ENCODE peak calls at places on chromosomes 1 and 21, in seven cellular contexts. U, R, D, Y, M, F and P are unnamed samples.

GRCh38 chr1:55334140-55334539 is 119.0 kb upstream of the USP24 start:
- DNase-seq in U (no peak), F (no peak), D (no peak), R (no peak), M (no peak), Y (no peak), P (no peak)

GRCh38 chr1:9573723-9574122 is 15.0 kb upstream of the TMEM201 start:
- DNase-seq in F (no peak), Y (peak; percentile 20), R (no peak), D (no peak), M (peak; percentile 23), U (no peak), P (no peak)

GRCh38 chr1:211703812-211704566 is 28.6 kb upstream of the NEK2 start:
- DNase-seq in F (no peak), U (peak; percentile 84), D (no peak), M (no peak), Y (peak; percentile 18), R (peak; percentile 84), P (no peak)

GRCh38 chr1:79074975-79075374 is 68.4 kb upstream of the ADGRL4 start:
- DNase-seq in R (no peak), Y (no peak), U (no peak), M (no peak), D (no peak), F (no peak), P (no peak)

GRCh38 chr21:35045539-35046222 is 3.4 kb downstream of the RUNX1 start:
- DNase-seq in M (peak; percentile 72), R (no peak), Y (no peak), D (no peak), U (no peak), F (no peak), P (no peak)

GRCh38 chr1:187413770-187414169 is 585.0 kb downstream of the PLA2G4A start:
- DNase-seq in F (no peak), R (peak; percentile 45), M (no peak), U (peak; percentile 46), D (no peak), Y (no peak), P (no peak)

GRCh38 chr1:20626524-20626923 is 6.7 kb upstream of the PINK1 start:
- DNase-seq in U (no peak), Y (no peak), F (no peak), R (no peak), M (no peak), D (no peak), P (no peak)

GRCh38 chr1:51642739-51643142 is 25.8 kb downstream of the OSBPL9 start:
- DNase-seq in R (no peak), U (no peak), Y (no peak), M (no peak), D (no peak), F (no peak), P (no peak)

GRCh38 chr1:117812868-117813511 is 116.4 kb downstream of the GDAP2 start:
- DNase-seq in F (no peak), R (no peak), M (no peak), U (no peak), Y (no peak), D (no peak), P (no peak)

GRCh38 chr1:19657511-19657910 is 7.2 kb upstream of the HTR6 start:
- DNase-seq in M (no peak), Y (no peak), D (no peak), F (no peak), U (no peak), R (no peak), P (no peak)

GRCh38 chr21:28090546-28090945 is 902.1 kb downstream of the LTN1 start:
- DNase-seq in R (no peak), Y (no peak), U (no peak), D (no peak), F (no peak), M (no peak), P (no peak)

GRCh38 chr1:109391161-109391556 is 6.6 kb downstream of the SORT1 start:
- DNase-seq in Y (no peak), F (no peak), U (no peak), D (no peak), R (no peak), M (no peak), P (no peak)

GRCh38 chr1:107547363-107548155 is 406.7 kb downstream of the NTNG1 start:
- DNase-seq in Y (no peak), U (no peak), F (no peak), D (no peak), M (no peak), R (no peak), P (no peak)

GRCh38 chr1:59545830-59546229 is 248.9 kb downstream of the FGGY start:
- DNase-seq in D (no peak), F (no peak), R (no peak), U (no peak), M (no peak), Y (no peak), P (no peak)

GRCh38 chr1:39573736-39574624 is 2.6 kb downstream of the PABPC4 start:
- DNase-seq in D (peak; percentile 44), R (peak; percentile 33), U (no peak), Y (no peak), M (no peak), F (no peak), P (no peak)

GRCh38 chr1:173864179-173864867 is 3.5 kb downstream of the GAS5 start:
- DNase-seq in M (peak; percentile 8), D (no peak), U (no peak), Y (no peak), F (no peak), R (no peak), P (no peak)

GRCh38 chr21:42440187-42440792 is 36.6 kb downstream of the UBASH3A start:
- DNase-seq in F (no peak), U (no peak), M (no peak), R (no peak), Y (no peak), D (no peak), P (no peak)

GRCh38 chr1:29322861-29323585 is 86.7 kb downstream of the PTPRU start:
- DNase-seq in Y (no peak), R (no peak), F (no peak), U (peak; percentile 4), M (no peak), D (no peak), P (no peak)

GRCh38 chr1:201536542-201536941 is 2.4 kb upstream of the NAV1 start:
- DNase-seq in M (no peak), Y (no peak), U (no peak), D (peak; percentile 69), R (no peak), F (peak; percentile 39), P (no peak)

GRCh38 chr1:84062496-84062895 is 63.6 kb upstream of the TTLL7 start:
- DNase-seq in M (no peak), U (no peak), D (no peak), Y (no peak), F (no peak), R (no peak), P (no peak)

GRCh38 chr1:89966666-89967065 is 28.2 kb upstream of the ZNF326 start:
- DNase-seq in Y (no peak), U (peak; percentile 7), D (no peak), R (no peak), F (no peak), M (no peak), P (no peak)

GRCh38 chr21:44964381-44964780 is 24.6 kb downstream of the SLX9 start:
- DNase-seq in M (no peak), Y (no peak), U (no peak), D (no peak), F (no peak), R (no peak), P (no peak)

GRCh38 chr1:26597629-26598039 is 68.1 kb downstream of the RPS6KA1 start:
- DNase-seq in F (no peak), U (peak; percentile 63), R (peak; percentile 49), D (no peak), Y (peak; percentile 53), M (peak; percentile 64), P (no peak)

GRCh38 chr1:101137144-101138126 is 99.4 kb upstream of the S1PR1 start:
- DNase-seq in F (no peak), M (no peak), U (no peak), R (no peak), Y (no peak), D (no peak), P (no peak)

GRCh38 chr1:169833179-169833901 is 38.6 kb upstream of the METTL18 start:
- DNase-seq in F (no peak), M (no peak), U (no peak), R (no peak), D (no peak), Y (no peak), P (no peak)